ENCODE peak calls at places on chromosome 21, in eight cellular contexts. X is IMR-90, M is HAP-1, D is K562, S is GM23248, H is ovary, O is stomach, T is left lung. N is an unnamed sample.

GRCh38 chr21:38119793-38120192 is 137.0 kb upstream of the KCNJ15 start:
- DNase-seq in X (no peak), M (no peak), D (no peak), S (no peak), H (no peak), O (no peak), T (no peak), N (no peak)

GRCh38 chr21:46567348-46567747 is 37.5 kb downstream of the S100B start:
- DNase-seq in X (no peak), M (no peak), D (no peak), S (no peak), H (no peak), O (no peak), T (no peak), N (no peak)

GRCh38 chr21:29342394-29342957 is 43.8 kb downstream of the BACH1 start:
- DNase-seq in X (peak), M (no peak), D (no peak), S (peak), H (no peak), O (no peak), T (peak), N (peak)

GRCh38 chr21:16420086-16420724 is 690.4 kb downstream of the USP25 start:
- DNase-seq in X (peak), M (peak), D (no peak), S (peak), H (peak), O (peak), T (no peak), N (peak)

GRCh38 chr21:17650301-17650700 is 37.6 kb upstream of the BTG3 start:
- DNase-seq in X (no peak), M (no peak), D (no peak), S (no peak), H (no peak), O (no peak), T (no peak), N (no peak)

GRCh38 chr21:30613836-30614235 is at the start of gene KRTAP6-1:
- DNase-seq in X (no peak), M (no peak), D (no peak), S (no peak), H (no peak), O (no peak), T (no peak), N (no peak)

GRCh38 chr21:28215214-28215954 is 777.3 kb downstream of the LTN1 start:
- DNase-seq in X (peak), M (no peak), D (no peak), S (peak), H (peak), O (no peak), T (no peak), N (no peak)

GRCh38 chr21:30340714-30341573 is 3.5 kb upstream of the KRTAP27-1 start:
- DNase-seq in X (peak), M (peak), D (peak), S (peak), H (no peak), O (peak), T (no peak), N (no peak)

GRCh38 chr21:16532841-16533240 is 803.1 kb downstream of the USP25 start:
- DNase-seq in X (peak), M (no peak), D (no peak), S (peak), H (no peak), O (no peak), T (no peak), N (no peak)

GRCh38 chr21:15151385-15152103 is 86.7 kb upstream of the NRIP1 start:
- DNase-seq in X (no peak), M (no peak), D (no peak), S (no peak), H (no peak), O (no peak), T (no peak), N (no peak)

GRCh38 chr21:31735518-31735992 is 3.6 kb upstream of the SCAF4 start:
- DNase-seq in X (no peak), M (no peak), D (peak), S (no peak), H (no peak), O (no peak), T (no peak), N (no peak)

GRCh38 chr21:37986751-37987399 is 70.6 kb upstream of the KCNJ6 start:
- DNase-seq in X (no peak), M (no peak), D (no peak), S (no peak), H (no peak), O (no peak), T (no peak), N (no peak)

GRCh38 chr21:15943009-15943666 is 213.4 kb downstream of the USP25 start:
- DNase-seq in X (peak), M (no peak), D (no peak), S (peak), H (no peak), O (no peak), T (no peak), N (no peak)

GRCh38 chr21:32867587-32867986 is 96.0 kb upstream of the PAXBP1 start:
- DNase-seq in X (no peak), M (no peak), D (no peak), S (no peak), H (no peak), O (no peak), T (no peak), N (no peak)

GRCh38 chr21:32468567-32469175 is 56.2 kb downstream of the EVA1C start:
- DNase-seq in X (no peak), M (no peak), D (no peak), S (no peak), H (no peak), O (no peak), T (no peak), N (no peak)

GRCh38 chr21:17444828-17445227 is 68.0 kb upstream of the CXADR start:
- DNase-seq in X (no peak), M (no peak), D (no peak), S (no peak), H (no peak), O (no peak), T (no peak), N (no peak)

GRCh38 chr21:16587141-16587570 is 857.4 kb downstream of the USP25 start:
- DNase-seq in X (peak), M (peak), D (no peak), S (peak), H (peak), O (peak), T (no peak), N (no peak)

GRCh38 chr21:32457360-32457840 is 44.9 kb downstream of the EVA1C start:
- DNase-seq in X (peak), M (no peak), D (peak), S (peak), H (peak), O (peak), T (peak), N (peak)

GRCh38 chr21:29418813-29419212 is 120.1 kb downstream of the BACH1 start:
- DNase-seq in X (no peak), M (no peak), D (no peak), S (no peak), H (no peak), O (no peak), T (no peak), N (no peak)

GRCh38 chr21:31557421-31557955 is 102.0 kb upstream of the SOD1 start:
- DNase-seq in X (no peak), M (no peak), D (no peak), S (no peak), H (no peak), O (peak), T (no peak), N (no peak)

GRCh38 chr21:17911628-17912027 is 92.5 kb upstream of the C21orf91 start:
- DNase-seq in X (peak), M (no peak), D (no peak), S (peak), H (no peak), O (no peak), T (no peak), N (no peak)

GRCh38 chr21:29413683-29414082 is 115.0 kb downstream of the BACH1 start:
- DNase-seq in X (no peak), M (no peak), D (no peak), S (no peak), H (no peak), O (no peak), T (no peak), N (no peak)

GRCh38 chr21:28393279-28393678 is 599.4 kb downstream of the LTN1 start:
- DNase-seq in X (peak), M (no peak), D (no peak), S (no peak), H (no peak), O (peak), T (no peak), N (no peak)

GRCh38 chr21:24395320-24395933 is 1211.9 kb downstream of the MRPL39 start:
- DNase-seq in X (peak), M (no peak), D (no peak), S (no peak), H (no peak), O (no peak), T (no peak), N (no peak)

GRCh38 chr21:29145354-29145782 is 14.9 kb downstream of the MAP3K7CL start:
- DNase-seq in X (peak), M (no peak), D (no peak), S (peak), H (no peak), O (no peak), T (no peak), N (peak)

GRCh38 chr21:31444061-31444460 is 100.0 kb upstream of the TIAM1 start:
- DNase-seq in X (peak), M (no peak), D (no peak), S (peak), H (no peak), O (no peak), T (no peak), N (no peak)

GRCh38 chr21:42843021-42843420 is 36.3 kb downstream of the WDR4 start:
- DNase-seq in X (no peak), M (no peak), D (no peak), S (no peak), H (peak), O (no peak), T (peak), N (no peak)

GRCh38 chr21:38280446-38280845 is 23.7 kb downstream of the KCNJ15 start:
- DNase-seq in X (peak), M (no peak), D (no peak), S (no peak), H (no peak), O (no peak), T (no peak), N (no peak)

GRCh38 chr21:34094949-34095348 is 21.6 kb downstream of the MRPS6 start:
- DNase-seq in X (no peak), M (no peak), D (no peak), S (no peak), H (no peak), O (no peak), T (no peak), N (no peak)

GRCh38 chr21:34100789-34101188 is 27.4 kb downstream of the MRPS6 start:
- DNase-seq in X (peak), M (no peak), D (no peak), S (peak), H (no peak), O (no peak), T (no peak), N (no peak)

GRCh38 chr21:34105947-34106541 is 32.7 kb downstream of the MRPS6 start:
- DNase-seq in X (no peak), M (no peak), D (no peak), S (no peak), H (no peak), O (no peak), T (no peak), N (no peak)

GRCh38 chr21:34100337-34100736 is 27.0 kb downstream of the MRPS6 start:
- DNase-seq in X (no peak), M (no peak), D (no peak), S (no peak), H (no peak), O (no peak), T (no peak), N (no peak)
- H3K4me3 ChIP-seq in X (no peak), M (no peak), D (no peak), S (no peak), H (no peak), O (no peak), T (no peak), N (no peak)

GRCh38 chr21:44612669-44613229 is 870 bp downstream of the KRTAP10-8 start:
- DNase-seq in X (no peak), M (no peak), D (no peak), S (no peak), H (no peak), O (no peak), T (no peak), N (no peak)
- H3K4me3 ChIP-seq in X (no peak), M (no peak), D (no peak), S (no peak), H (no peak), O (no peak), T (no peak), N (no peak)

GRCh38 chr21:44434568-44434925 is 20.8 kb upstream of the LRRC3 start:
- DNase-seq in X (no peak), M (no peak), D (no peak), S (no peak), H (no peak), O (no peak), T (no peak), N (no peak)

GRCh38 chr21:44433791-44434567 is 21.3 kb upstream of the LRRC3 start:
- DNase-seq in X (no peak), M (peak), D (no peak), S (no peak), H (no peak), O (no peak), T (peak), N (peak)

GRCh38 chr21:44434936-44435635 is 20.2 kb upstream of the LRRC3 start:
- DNase-seq in X (no peak), M (peak), D (no peak), S (no peak), H (no peak), O (no peak), T (peak), N (peak)

GRCh38 chr21:44431300-44431699 is 24.0 kb upstream of the LRRC3 start:
- DNase-seq in X (no peak), M (no peak), D (no peak), S (no peak), H (no peak), O (no peak), T (no peak), N (peak)

GRCh38 chr21:44432841-44433790 is 22.2 kb upstream of the LRRC3 start:
- DNase-seq in X (no peak), M (peak), D (no peak), S (no peak), H (no peak), O (no peak), T (no peak), N (no peak)
- H3K4me3 ChIP-seq in X (no peak), M (no peak), D (no peak), S (no peak), H (no peak), O (no peak), T (no peak), N (no peak)

GRCh38 chr21:36429672-36430546 is 44.7 kb downstream of the CHAF1B start:
- DNase-seq in X (peak), M (peak), D (peak), S (peak), H (peak), O (peak), T (peak), N (peak)
- H3K4me3 ChIP-seq in X (peak), M (no peak), D (peak), S (peak), H (peak), O (peak), T (peak), N (peak)

GRCh38 chr21:39845581-39846130 is 21.6 kb upstream of the PCP4 start:
- DNase-seq in X (no peak), M (no peak), D (no peak), S (no peak), H (no peak), O (no peak), T (no peak), N (no peak)

GRCh38 chr21:39840373-39841097 is 26.7 kb upstream of the PCP4 start:
- DNase-seq in X (no peak), M (no peak), D (no peak), S (no peak), H (no peak), O (no peak), T (no peak), N (no peak)

GRCh38 chr21:39843916-39844315 is 23.3 kb upstream of the PCP4 start:
- DNase-seq in X (no peak), M (no peak), D (no peak), S (no peak), H (no peak), O (no peak), T (no peak), N (no peak)

GRCh38 chr21:39842741-39843146 is 24.5 kb upstream of the PCP4 start:
- DNase-seq in X (no peak), M (no peak), D (no peak), S (no peak), H (no peak), O (no peak), T (no peak), N (no peak)

GRCh38 chr21:39843483-39843882 is 23.8 kb upstream of the PCP4 start:
- DNase-seq in X (no peak), M (no peak), D (no peak), S (no peak), H (no peak), O (no peak), T (no peak), N (no peak)
- H3K4me3 ChIP-seq in X (no peak), M (no peak), D (no peak), S (no peak), H (no peak), O (no peak), T (no peak), N (no peak)

GRCh38 chr21:34835526-34835925 is 166.7 kb downstream of the CLIC6 start:
- DNase-seq in X (no peak), M (no peak), D (no peak), S (peak), H (no peak), O (no peak), T (no peak), N (no peak)

GRCh38 chr21:34834852-34835501 is 166.2 kb downstream of the CLIC6 start:
- DNase-seq in X (no peak), M (no peak), D (no peak), S (no peak), H (no peak), O (no peak), T (no peak), N (no peak)

GRCh38 chr21:34834307-34834706 is 165.5 kb downstream of the CLIC6 start:
- DNase-seq in X (no peak), M (no peak), D (no peak), S (no peak), H (no peak), O (no peak), T (no peak), N (no peak)

GRCh38 chr21:34836933-34837505 is 168.2 kb downstream of the CLIC6 start:
- DNase-seq in X (no peak), M (no peak), D (no peak), S (peak), H (no peak), O (no peak), T (no peak), N (no peak)

DNA sequence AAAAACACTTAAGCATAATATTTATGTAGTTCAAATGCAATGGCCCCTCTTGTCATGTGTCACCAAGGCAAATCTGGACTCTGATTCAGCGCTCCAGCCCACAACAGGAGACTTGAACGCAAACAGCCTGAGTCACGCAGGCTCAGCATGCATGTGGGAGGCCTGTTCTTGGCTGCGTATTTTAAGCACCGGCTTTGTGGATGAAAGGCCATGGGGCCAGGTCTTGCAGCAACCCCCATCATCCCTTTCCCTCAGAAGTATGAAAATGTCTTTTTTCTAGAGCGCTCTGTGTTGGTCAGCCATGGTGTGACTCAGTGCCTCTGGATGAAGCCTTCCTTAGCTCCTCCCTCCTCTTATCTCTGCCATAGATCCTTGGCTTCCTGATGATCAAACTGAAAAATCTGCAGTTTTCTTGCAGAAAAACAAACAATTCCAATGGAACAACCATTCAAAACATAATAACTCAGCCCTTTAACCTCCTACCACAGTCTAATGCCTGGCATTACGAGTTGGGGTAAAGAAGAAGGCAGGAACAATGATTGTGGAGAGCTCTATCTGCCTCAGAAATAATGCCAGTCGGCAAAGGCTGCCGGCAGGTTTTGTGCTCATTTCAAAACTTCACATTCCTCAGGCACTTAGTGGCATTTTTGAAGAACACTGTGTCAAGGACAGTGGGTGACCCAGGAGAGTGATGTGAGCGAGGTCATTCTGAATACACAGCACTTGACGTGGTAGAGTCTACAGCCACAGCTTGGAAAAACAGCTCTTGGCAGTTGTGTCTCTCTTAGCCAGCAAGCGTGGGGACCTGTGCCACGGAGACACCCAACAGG is 167.5 kb downstream of the CLIC6 start:
- DNase-seq in X (peak), M (no peak), D (no peak), S (peak), H (peak), O (peak), T (peak), N (peak)
- H3K4me3 ChIP-seq in X (no peak), M (no peak), D (no peak), S (peak), H (no peak), O (peak), T (no peak), N (no peak)

GRCh38 chr21:41671859-41672542 is 94.9 kb downstream of the RIPK4 start:
- DNase-seq in X (no peak), M (no peak), D (no peak), S (no peak), H (no peak), O (no peak), T (no peak), N (no peak)
- H3K4me3 ChIP-seq in X (no peak), M (no peak), D (no peak), S (no peak), H (no peak), O (no peak), T (no peak), N (no peak)

GRCh38 chr21:26781331-26781730 is 63.9 kb downstream of the ADAMTS1 start:
- DNase-seq in X (no peak), M (no peak), D (no peak), S (no peak), H (no peak), O (no peak), T (no peak), N (no peak)
- H3K4me3 ChIP-seq in X (no peak), M (no peak), D (no peak), S (no peak), H (no peak), O (no peak), T (no peak), N (no peak)

GRCh38 chr21:45354970-45355369 is 50.0 kb upstream of the COL18A1 start:
- DNase-seq in X (no peak), M (no peak), D (no peak), S (no peak), H (no peak), O (no peak), T (no peak), N (no peak)
- H3K4me3 ChIP-seq in X (no peak), M (no peak), D (no peak), S (no peak), H (no peak), O (no peak), T (no peak), N (no peak)

GRCh38 chr21:34987673-34988072 is 61.4 kb downstream of the RUNX1 start:
- DNase-seq in X (no peak), M (no peak), D (no peak), S (no peak), H (no peak), O (no peak), T (no peak), N (no peak)

GRCh38 chr21:34986561-34987533 is 62.3 kb downstream of the RUNX1 start:
- DNase-seq in X (peak), M (no peak), D (no peak), S (peak), H (no peak), O (no peak), T (peak), N (peak)

GRCh38 chr21:34988625-34989024 is 60.5 kb downstream of the RUNX1 start:
- DNase-seq in X (no peak), M (no peak), D (peak), S (no peak), H (no peak), O (no peak), T (no peak), N (no peak)

GRCh38 chr21:34989337-34990151 is 59.6 kb downstream of the RUNX1 start:
- DNase-seq in X (no peak), M (no peak), D (no peak), S (peak), H (no peak), O (no peak), T (no peak), N (peak)

DNA sequence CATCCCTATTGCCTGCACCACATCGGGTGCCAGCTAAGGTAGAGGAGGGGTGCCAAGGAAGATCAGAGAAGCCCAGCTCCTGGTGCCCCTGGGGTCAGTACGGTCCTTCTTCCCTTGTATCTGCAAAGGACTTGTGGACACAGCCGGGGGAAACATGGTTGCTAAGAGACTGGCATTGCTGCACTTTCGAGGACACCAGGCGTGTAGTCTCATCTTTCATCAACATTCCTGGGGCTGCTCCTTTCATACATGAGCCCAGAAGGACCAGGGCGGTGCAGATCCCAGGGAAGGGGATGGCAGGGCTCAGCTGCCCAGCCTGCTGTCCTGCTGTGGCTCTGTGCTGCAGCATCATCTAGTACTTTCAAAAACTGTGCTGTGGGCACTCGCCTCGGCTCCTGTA is 61.0 kb downstream of the RUNX1 start:
- DNase-seq in X (no peak), M (no peak), D (no peak), S (no peak), H (no peak), O (no peak), T (no peak), N (no peak)
- H3K4me3 ChIP-seq in X (no peak), M (no peak), D (no peak), S (no peak), H (no peak), O (no peak), T (no peak), N (no peak)